ENCODE peak calls at places on chromosomes 1 and 21, in six cellular contexts. L, I, N, H, B and U are unnamed samples.

GRCh38 chr1:164534863-164535590 is 24.0 kb upstream of the PBX1 start:
- DNase-seq in L (no peak), I (no peak), N (no peak), H (no peak), B (no peak), U (no peak)

GRCh38 chr1:180040034-180040433 is 85.4 kb downstream of the CEP350 start:
- DNase-seq in L (no peak), I (no peak), N (no peak), H (no peak), B (no peak), U (no peak)

GRCh38 chr1:67044631-67045270 is 9.2 kb downstream of the SLC35D1 start:
- DNase-seq in L (no peak), I (no peak), N (no peak), H (no peak), B (no peak), U (no peak)

GRCh38 chr1:64940026-64940425 is 26.3 kb downstream of the JAK1 start:
- DNase-seq in L (no peak), I (no peak), N (no peak), H (no peak), B (no peak), U (no peak)

GRCh38 chr1:221824025-221824424 is 82.1 kb upstream of the DUSP10 start:
- DNase-seq in L (no peak), I (no peak), N (no peak), H (no peak), B (no peak), U (no peak)

GRCh38 chr1:166721145-166721544 is 118.1 kb upstream of the POGK start:
- DNase-seq in L (no peak), I (no peak), N (no peak), H (no peak), B (no peak), U (no peak)

GRCh38 chr1:60872690-60873089 is 209.7 kb upstream of the NFIA start:
- DNase-seq in L (no peak), I (no peak), N (no peak), H (no peak), B (no peak), U (no peak)

GRCh38 chr1:31661856-31662255 is 17.2 kb upstream of the PEF1 start:
- DNase-seq in L (no peak), I (no peak), N (no peak), H (no peak), B (no peak), U (no peak)

GRCh38 chr1:194295690-194296089 is 1109.3 kb upstream of the B3GALT2 start:
- DNase-seq in L (no peak), I (no peak), N (no peak), H (no peak), B (peak), U (peak)

GRCh38 chr1:36351222-36351977 is 28.0 kb upstream of the EVA1B start:
- DNase-seq in L (no peak), I (no peak), N (no peak), H (no peak), B (peak), U (no peak)

GRCh38 chr1:150196411-150196810 is 39.5 kb downstream of the ANP32E start:
- DNase-seq in L (no peak), I (no peak), N (no peak), H (no peak), B (no peak), U (no peak)

GRCh38 chr1:162177126-162177525 is 107.6 kb downstream of the NOS1AP start:
- DNase-seq in L (no peak), I (no peak), N (no peak), H (no peak), B (no peak), U (no peak)

GRCh38 chr1:31818204-31818603 is 2.4 kb upstream of the SPOCD1 start:
- DNase-seq in L (no peak), I (no peak), N (no peak), H (no peak), B (no peak), U (no peak)

GRCh38 chr1:203306970-203307541 is 1.7 kb downstream of the BTG2 start:
- DNase-seq in L (no peak), I (no peak), N (peak), H (no peak), B (no peak), U (no peak)

GRCh38 chr1:206508956-206509355 is 1.6 kb downstream of the RASSF5 start:
- DNase-seq in L (no peak), I (peak), N (peak), H (no peak), B (no peak), U (no peak)

GRCh38 chr1:181482521-181483083 is 715 bp upstream of the CACNA1E start:
- DNase-seq in L (no peak), I (peak), N (peak), H (peak), B (no peak), U (no peak)

GRCh38 chr1:44418022-44418673 is 13.1 kb downstream of the RNF220 start:
- DNase-seq in L (no peak), I (no peak), N (no peak), H (no peak), B (no peak), U (no peak)

GRCh38 chr21:45074048-45074817 is at the start of gene ADARB1:
- DNase-seq in L (no peak), I (peak), N (peak), H (no peak), B (peak), U (peak)

GRCh38 chr1:208988811-208989222 is 594.7 kb upstream of the CAMK1G start:
- DNase-seq in L (no peak), I (no peak), N (no peak), H (no peak), B (no peak), U (no peak)

GRCh38 chr1:147600119-147601111 is 59.1 kb downstream of the BCL9 start:
- DNase-seq in L (no peak), I (no peak), N (no peak), H (no peak), B (no peak), U (no peak)

GRCh38 chr1:233005703-233006102 is 55.3 kb downstream of the NTPCR start:
- DNase-seq in L (no peak), I (no peak), N (no peak), H (no peak), B (no peak), U (no peak)

GRCh38 chr1:77228836-77229235 is 9.6 kb upstream of the PIGK start:
- DNase-seq in L (no peak), I (no peak), N (no peak), H (no peak), B (no peak), U (no peak)

GRCh38 chr1:172172267-172172880 is 248.1 kb upstream of the C1orf105 start:
- DNase-seq in L (no peak), I (no peak), N (no peak), H (no peak), B (no peak), U (no peak)

GRCh38 chr21:35329940-35330670 is 281.0 kb upstream of the RUNX1 start:
- DNase-seq in L (no peak), I (no peak), N (no peak), H (no peak), B (no peak), U (no peak)

GRCh38 chr1:11069233-11069950 is 9.6 kb upstream of the SRM start:
- DNase-seq in L (no peak), I (no peak), N (peak), H (no peak), B (peak), U (no peak)

GRCh38 chr21:16913010-16913409 is 599.8 kb upstream of the CXADR start:
- DNase-seq in L (no peak), I (no peak), N (no peak), H (no peak), B (no peak), U (no peak)

GRCh38 chr1:24203404-24203803 is 16.3 kb upstream of the IFNLR1 start:
- DNase-seq in L (no peak), I (peak), N (no peak), H (no peak), B (no peak), U (no peak)

GRCh38 chr1:167543566-167543965 is 10.0 kb downstream of the CREG1 start:
- DNase-seq in L (no peak), I (no peak), N (no peak), H (no peak), B (no peak), U (no peak)